ENCODE peak calls at places on chromosomes 12 and 14, in eight cellular contexts. Y is heart right ventricle, T is tibial nerve, O is lower leg skin, D is PC-3, F is uterus, Z is endothelial cell of umbilical vein, W is cardiac muscle cell. V is an unnamed sample.

GRCh38 chr12:72269491-72269890 is 2.7 kb upstream of the TRHDE start:
- DNase-seq in Y (no peak), T (no peak), O (no peak), D (peak), F (no peak), Z (no peak), W (no peak), V (no peak)

GRCh38 chr14:94485944-94486841 is 10.2 kb upstream of the SERPINA9 start:
- DNase-seq in Y (peak), T (no peak), O (no peak), D (peak), F (no peak), Z (peak), W (peak), V (no peak)

GRCh38 chr14:24960816-24961215 is 89.1 kb downstream of the STXBP6 start:
- DNase-seq in Y (no peak), T (no peak), O (no peak), D (no peak), F (no peak), Z (no peak), W (no peak), V (no peak)

GRCh38 chr14:61365667-61366194 is 44.4 kb downstream of the PRKCH start:
- DNase-seq in Y (no peak), T (no peak), O (no peak), D (no peak), F (no peak), Z (peak), W (no peak), V (no peak)

GRCh38 chr12:66638666-66639065 is 40.2 kb downstream of the GRIP1 start:
- DNase-seq in Y (no peak), T (no peak), O (no peak), D (no peak), F (no peak), Z (no peak), W (no peak), V (no peak)

GRCh38 chr14:44081146-44081545 is 425.9 kb downstream of the FSCB start:
- DNase-seq in Y (no peak), T (no peak), O (no peak), D (no peak), F (no peak), Z (no peak), W (no peak), V (no peak)

GRCh38 chr14:34843011-34843554 is 32.1 kb downstream of the BAZ1A start:
- DNase-seq in Y (no peak), T (no peak), O (no peak), D (peak), F (no peak), Z (peak), W (peak), V (peak)

GRCh38 chr14:66974397-66975025 is 214.7 kb upstream of the GARIN2 start:
- DNase-seq in Y (no peak), T (no peak), O (no peak), D (peak), F (no peak), Z (peak), W (peak), V (peak)

GRCh38 chr12:91483471-91483985 is 300.9 kb upstream of the DCN start:
- DNase-seq in Y (no peak), T (no peak), O (no peak), D (no peak), F (no peak), Z (no peak), W (peak), V (no peak)

GRCh38 chr14:102525213-102526143 is 15.9 kb upstream of the ANKRD9 start:
- DNase-seq in Y (no peak), T (no peak), O (no peak), D (peak), F (no peak), Z (no peak), W (peak), V (no peak)

GRCh38 chr14:62269204-62269603 is 507.0 kb downstream of the SNAPC1 start:
- DNase-seq in Y (no peak), T (no peak), O (no peak), D (no peak), F (no peak), Z (no peak), W (peak), V (no peak)

GRCh38 chr12:124517260-124518050 is 50.0 kb downstream of the NCOR2 start:
- DNase-seq in Y (peak), T (peak), O (peak), D (peak), F (peak), Z (peak), W (peak), V (peak)

GRCh38 chr14:61525293-61526011 is 169.9 kb upstream of the HIF1A start:
- DNase-seq in Y (peak), T (peak), O (peak), D (peak), F (peak), Z (peak), W (peak), V (peak)

GRCh38 chr14:53032838-53033390 is 82.1 kb upstream of the FERMT2 start:
- DNase-seq in Y (no peak), T (no peak), O (no peak), D (peak), F (no peak), Z (no peak), W (peak), V (no peak)

GRCh38 chr12:1157046-1157445 is 166.0 kb downstream of the ERC1 start:
- DNase-seq in Y (no peak), T (no peak), O (no peak), D (no peak), F (no peak), Z (no peak), W (no peak), V (no peak)

GRCh38 chr12:132279184-132279889 is 50.1 kb downstream of the GALNT9 start:
- DNase-seq in Y (peak), T (no peak), O (no peak), D (no peak), F (no peak), Z (no peak), W (peak), V (no peak)

DNA sequence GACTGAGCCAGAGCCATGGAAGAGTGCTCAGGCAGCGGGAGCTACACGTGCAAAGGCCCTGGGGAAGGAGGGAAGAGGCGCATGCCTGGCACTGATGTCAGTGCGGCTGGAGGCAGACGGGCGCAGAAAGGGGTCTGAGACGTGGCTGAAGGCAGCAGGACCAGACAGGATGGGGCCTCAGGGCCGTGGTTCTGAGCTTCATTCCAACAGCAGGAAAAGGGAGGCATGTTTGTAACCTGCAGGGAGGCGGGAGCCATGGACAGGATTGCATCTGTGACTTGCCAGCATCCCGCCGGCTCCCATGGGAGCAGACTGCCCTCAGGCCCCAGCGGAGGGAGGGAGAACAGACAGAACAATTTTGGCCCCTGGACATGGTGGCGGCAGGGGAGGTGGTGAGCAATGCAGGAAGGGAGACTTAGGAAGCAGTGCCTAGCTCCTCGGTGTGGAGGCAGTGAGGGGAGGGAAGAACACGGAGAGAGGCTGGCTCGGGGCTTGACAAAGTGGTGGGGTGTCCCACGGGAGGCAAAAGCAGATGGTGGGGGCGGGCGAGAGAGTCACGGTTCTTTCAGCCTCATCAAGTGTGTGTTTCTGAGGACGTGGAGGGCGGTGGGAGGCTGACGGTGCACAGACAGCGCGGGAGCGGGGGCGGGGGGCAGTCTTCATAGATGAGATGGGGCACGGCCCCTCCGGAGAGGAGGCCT is 33.3 kb upstream of the INF2 start:
- DNase-seq in Y (no peak), T (no peak), O (no peak), D (no peak), F (no peak), Z (no peak), W (peak), V (no peak)
- H3K4me3 ChIP-seq in Y (no peak), T (no peak), O (no peak), D (no peak), F (no peak), Z (no peak), W (no peak), V (no peak)

GRCh38 chr12:90407841-90408240 is 547.1 kb downstream of the CCER1 start:
- DNase-seq in Y (no peak), T (no peak), O (no peak), D (no peak), F (no peak), Z (peak), W (peak), V (peak)
- TF ChIP-seq CTCF in Y (no peak), T (no peak), O (no peak), D (no peak), F (no peak), Z (no peak), W (no peak), V (peak)

GRCh38 chr14:100589071-100589759 is 2.0 kb upstream of the BEGAIN start:
- DNase-seq in Y (no peak), T (no peak), O (peak), D (no peak), F (no peak), Z (no peak), W (no peak), V (no peak)

GRCh38 chr14:100586520-100587247 is 533 bp downstream of the BEGAIN start:
- DNase-seq in Y (no peak), T (peak), O (peak), D (peak), F (peak), Z (no peak), W (peak), V (no peak)

GRCh38 chr14:100587248-100587762 is at the start of gene BEGAIN:
- DNase-seq in Y (no peak), T (no peak), O (no peak), D (no peak), F (no peak), Z (no peak), W (no peak), V (no peak)

GRCh38 chr14:100588671-100589070 is 1.5 kb upstream of the BEGAIN start:
- DNase-seq in Y (no peak), T (no peak), O (peak), D (no peak), F (peak), Z (no peak), W (no peak), V (no peak)

GRCh38 chr14:100587763-100588411 is 670 bp upstream of the BEGAIN start:
- DNase-seq in Y (no peak), T (no peak), O (peak), D (no peak), F (peak), Z (no peak), W (peak), V (no peak)
- H3K4me3 ChIP-seq in Y (no peak), T (no peak), O (no peak), D (no peak), F (no peak), Z (no peak), W (no peak), V (peak)

GRCh38 chr14:30907659-30908057 is 33.3 kb downstream of the COCH start:
- DNase-seq in Y (no peak), T (no peak), O (no peak), D (no peak), F (no peak), Z (no peak), W (no peak), V (no peak)

GRCh38 chr14:30908826-30909225 is 34.5 kb downstream of the COCH start:
- DNase-seq in Y (no peak), T (no peak), O (no peak), D (no peak), F (no peak), Z (no peak), W (no peak), V (no peak)

GRCh38 chr14:30903285-30904124 is 29.1 kb downstream of the COCH start:
- DNase-seq in Y (no peak), T (no peak), O (no peak), D (no peak), F (no peak), Z (no peak), W (no peak), V (no peak)

GRCh38 chr14:30906752-30907658 is 32.6 kb downstream of the COCH start:
- DNase-seq in Y (no peak), T (no peak), O (no peak), D (peak), F (no peak), Z (peak), W (peak), V (no peak)
- TF ChIP-seq CTCF in Y (no peak), T (no peak), O (no peak), D (peak), F (no peak), Z (no peak), W (peak), V (peak)

DNA sequence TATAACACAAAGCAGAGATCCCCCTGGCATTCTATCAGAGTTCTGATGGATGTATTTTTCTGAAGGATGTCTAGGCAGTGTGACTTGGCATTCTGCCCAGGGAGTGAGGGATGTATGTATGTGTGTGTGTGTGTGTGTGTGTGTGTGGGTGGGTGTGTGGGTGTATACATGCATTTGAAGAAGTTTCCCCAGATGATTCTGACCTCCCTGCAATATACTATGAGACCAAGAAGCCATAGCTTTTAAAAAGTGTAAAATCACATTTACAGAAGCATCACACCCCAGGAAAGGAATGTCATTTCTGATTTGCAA is 59.7 kb upstream of the NAP1L1 start:
- DNase-seq in Y (no peak), T (no peak), O (no peak), D (peak), F (no peak), Z (peak), W (peak), V (peak)
- H3K4me3 ChIP-seq in Y (no peak), T (no peak), O (no peak), D (no peak), F (no peak), Z (no peak), W (no peak), V (no peak)

GRCh38 chr12:17076335-17076734 is 470.4 kb upstream of the LMO3 start:
- DNase-seq in Y (no peak), T (no peak), O (no peak), D (peak), F (no peak), Z (no peak), W (no peak), V (no peak)

GRCh38 chr12:17077594-17077993 is 471.6 kb upstream of the LMO3 start:
- DNase-seq in Y (no peak), T (no peak), O (no peak), D (no peak), F (no peak), Z (no peak), W (no peak), V (no peak)

GRCh38 chr12:17079251-17079909 is 473.4 kb upstream of the LMO3 start:
- DNase-seq in Y (no peak), T (no peak), O (no peak), D (peak), F (no peak), Z (no peak), W (no peak), V (no peak)
- TF ChIP-seq CTCF in Y (no peak), T (no peak), O (no peak), D (peak), F (no peak), Z (no peak), W (no peak), V (no peak)

GRCh38 chr12:62346817-62347216 is 86.6 kb downstream of the USP15 start:
- DNase-seq in Y (no peak), T (no peak), O (no peak), D (peak), F (no peak), Z (no peak), W (no peak), V (no peak)

GRCh38 chr12:62350554-62350953 is 90.3 kb downstream of the USP15 start:
- DNase-seq in Y (no peak), T (no peak), O (no peak), D (no peak), F (no peak), Z (no peak), W (no peak), V (no peak)

GRCh38 chr12:62345667-62346066 is 85.5 kb downstream of the USP15 start:
- DNase-seq in Y (no peak), T (no peak), O (no peak), D (no peak), F (no peak), Z (no peak), W (no peak), V (no peak)

GRCh38 chr12:62351326-62351725 is 91.1 kb downstream of the USP15 start:
- DNase-seq in Y (no peak), T (no peak), O (no peak), D (no peak), F (no peak), Z (no peak), W (no peak), V (no peak)

GRCh38 chr12:62347922-62348650 is 87.9 kb downstream of the USP15 start:
- DNase-seq in Y (no peak), T (no peak), O (no peak), D (peak), F (no peak), Z (no peak), W (no peak), V (no peak)
- H3K4me3 ChIP-seq in Y (no peak), T (no peak), O (no peak), D (peak), F (no peak), Z (no peak), W (no peak), V (no peak)

DNA sequence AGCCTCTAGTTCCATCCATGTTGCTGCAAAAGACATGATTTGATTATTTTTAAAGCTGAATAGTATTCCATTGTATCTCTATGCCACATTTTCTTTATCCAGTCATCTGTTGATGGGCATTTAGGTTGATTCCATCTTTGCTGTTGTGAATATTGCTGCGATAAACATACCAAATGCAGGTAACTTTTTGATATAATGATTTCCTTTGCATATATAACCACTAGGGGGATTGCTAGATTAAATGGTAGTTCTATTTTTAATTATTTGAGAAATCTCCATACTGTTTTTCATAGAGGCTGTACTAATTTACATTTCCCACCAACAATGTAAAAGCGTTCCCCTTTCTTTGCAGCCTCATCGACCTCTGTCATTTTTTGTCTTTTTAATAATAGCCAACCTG is 342.5 kb downstream of the MDGA2 start:
- DNase-seq in Y (no peak), T (no peak), O (no peak), D (peak), F (no peak), Z (no peak), W (no peak), V (no peak)
- TF ChIP-seq CTCF in Y (no peak), T (no peak), O (no peak), D (peak), F (no peak), Z (no peak), W (no peak), V (peak)

GRCh38 chr12:6769681-6770080 is 2.6 kb upstream of the LAG3 start:
- DNase-seq in Y (no peak), T (no peak), O (no peak), D (no peak), F (no peak), Z (no peak), W (no peak), V (no peak)
- H3K4me3 ChIP-seq in Y (no peak), T (no peak), O (no peak), D (no peak), F (no peak), Z (no peak), W (no peak), V (no peak)